ENCODE peak calls at places on chromosomes 7 and 10, in five cellular contexts. V is psoas muscle; N is CD4-positive, alpha-beta T cell; I is heart left ventricle; O is body of pancreas. K is an unnamed sample.

GRCh38 chr10:99551616-99552015 is 18.9 kb downstream of the NKX2-3 start:
- ATAC-seq in V (no peak), N (no peak), I (no peak), O (no peak), K (no peak)

GRCh38 chr7:4715385-4715770 is 33.3 kb downstream of the FOXK1 start:
- ATAC-seq in V (peak; percentile 85), N (no peak), I (peak; percentile 91), O (peak; percentile 71), K (peak; percentile 89)

GRCh38 chr7:116439856-116440549 is 59.5 kb upstream of the CAV2 start:
- ATAC-seq in V (no peak), N (no peak), I (peak; percentile 93), O (no peak), K (no peak)

GRCh38 chr7:33710608-33711007 is 194.7 kb upstream of the BMPER start:
- ATAC-seq in V (no peak), N (no peak), I (no peak), O (no peak), K (no peak)

GRCh38 chr7:124996778-124997177 is 67.2 kb upstream of the POT1 start:
- ATAC-seq in V (no peak), N (no peak), I (no peak), O (no peak), K (no peak)

GRCh38 chr7:101418694-101419093 is 56.0 kb downstream of the COL26A1 start:
- ATAC-seq in V (no peak), N (no peak), I (no peak), O (no peak), K (no peak)

GRCh38 chr7:18027628-18028027 is at the start of gene PRPS1L1:
- ATAC-seq in V (no peak), N (no peak), I (no peak), O (no peak), K (no peak)

GRCh38 chr10:18406136-18406535 is 245.3 kb downstream of the NSUN6 start:
- ATAC-seq in V (no peak), N (no peak), I (no peak), O (no peak), K (no peak)

GRCh38 chr10:120789292-120789691 is 61.9 kb upstream of the WDR11 start:
- ATAC-seq in V (no peak), N (no peak), I (no peak), O (no peak), K (no peak)

GRCh38 chr10:21336476-21337170 is 188.9 kb downstream of the SKIDA1 start:
- ATAC-seq in V (peak; percentile 43), N (no peak), I (peak; percentile 80), O (peak; percentile 73), K (peak; percentile 57)

GRCh38 chr10:21334891-21335696 is 190.4 kb downstream of the SKIDA1 start:
- ATAC-seq in V (peak; percentile 65), N (no peak), I (no peak), O (peak; percentile 54), K (peak; percentile 73)

GRCh38 chr10:21343087-21343486 is 182.4 kb downstream of the SKIDA1 start:
- ATAC-seq in V (no peak), N (no peak), I (no peak), O (no peak), K (no peak)

GRCh38 chr10:21340341-21340740 is 185.1 kb downstream of the SKIDA1 start:
- ATAC-seq in V (no peak), N (no peak), I (no peak), O (no peak), K (no peak)

DNA sequence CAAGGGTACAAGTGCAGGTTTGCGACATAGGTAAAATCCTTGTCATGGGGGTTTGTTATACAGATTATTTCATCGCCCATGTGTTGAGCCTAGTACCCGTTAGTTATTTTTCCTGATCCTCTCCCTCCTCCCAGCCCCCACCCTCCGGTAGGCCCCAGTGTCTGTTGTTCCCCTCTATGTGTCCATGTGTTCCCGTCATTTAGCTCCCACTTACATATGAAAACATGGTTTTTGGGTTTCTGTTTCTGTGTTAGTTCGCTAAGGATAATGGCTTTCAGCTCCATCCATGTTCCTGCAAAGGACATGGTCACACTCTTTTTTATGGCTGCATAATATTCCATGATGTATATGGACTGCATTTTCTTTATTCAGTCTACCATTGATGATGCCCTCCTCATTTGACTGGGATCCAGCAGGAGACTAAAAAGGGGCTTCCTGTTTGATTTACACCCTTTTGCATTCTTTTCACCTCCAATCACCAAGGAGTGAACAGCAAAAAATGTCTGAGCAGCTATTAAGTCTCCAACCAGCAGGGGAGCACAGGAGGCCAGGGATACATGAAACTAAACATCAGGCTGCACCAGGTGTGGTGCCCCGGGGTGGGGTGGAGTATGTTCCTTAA is 188.2 kb downstream of the SKIDA1 start:
- ATAC-seq in V (no peak), N (no peak), I (peak; percentile 15), O (no peak), K (no peak)
- TF ChIP-seq CTCF in V (no peak), N (no peak), I (no peak), O (no peak), K (no peak)

GRCh38 chr10:6593140-6593740 is 13.2 kb upstream of the PRKCQ start:
- ATAC-seq in V (no peak), N (peak; percentile 67), I (no peak), O (no peak), K (no peak)
- TF ChIP-seq CTCF in V (no peak), N (no peak), I (no peak), O (no peak), K (no peak)

GRCh38 chr10:87767253-87767652 is 50.8 kb downstream of the ATAD1 start:
- ATAC-seq in V (no peak), N (no peak), I (no peak), O (no peak), K (no peak)
- TF ChIP-seq CTCF in V (no peak), N (no peak), I (no peak), O (no peak), K (no peak)

GRCh38 chr10:35595106-35595505 is 10.0 kb upstream of the GJD4 start:
- ATAC-seq in V (no peak), N (no peak), I (no peak), O (no peak), K (no peak)
- TF ChIP-seq CTCF in V (no peak), N (no peak), I (no peak), O (no peak), K (no peak)

GRCh38 chr7:52498319-52498718 is 537.1 kb upstream of the POM121L12 start:
- ATAC-seq in V (no peak), N (no peak), I (no peak), O (no peak), K (no peak)
- TF ChIP-seq CTCF in V (no peak), N (no peak), I (no peak), O (no peak), K (no peak)

GRCh38 chr10:123170961-123171360 is 16.8 kb downstream of the BUB3 start:
- ATAC-seq in V (no peak), N (no peak), I (no peak), O (no peak), K (no peak)

GRCh38 chr10:123166618-123167017 is 12.4 kb downstream of the BUB3 start:
- ATAC-seq in V (no peak), N (no peak), I (no peak), O (no peak), K (no peak)

GRCh38 chr10:123160311-123160980 is 6.2 kb downstream of the BUB3 start:
- ATAC-seq in V (no peak), N (peak; percentile 98), I (no peak), O (no peak), K (no peak)

DNA sequence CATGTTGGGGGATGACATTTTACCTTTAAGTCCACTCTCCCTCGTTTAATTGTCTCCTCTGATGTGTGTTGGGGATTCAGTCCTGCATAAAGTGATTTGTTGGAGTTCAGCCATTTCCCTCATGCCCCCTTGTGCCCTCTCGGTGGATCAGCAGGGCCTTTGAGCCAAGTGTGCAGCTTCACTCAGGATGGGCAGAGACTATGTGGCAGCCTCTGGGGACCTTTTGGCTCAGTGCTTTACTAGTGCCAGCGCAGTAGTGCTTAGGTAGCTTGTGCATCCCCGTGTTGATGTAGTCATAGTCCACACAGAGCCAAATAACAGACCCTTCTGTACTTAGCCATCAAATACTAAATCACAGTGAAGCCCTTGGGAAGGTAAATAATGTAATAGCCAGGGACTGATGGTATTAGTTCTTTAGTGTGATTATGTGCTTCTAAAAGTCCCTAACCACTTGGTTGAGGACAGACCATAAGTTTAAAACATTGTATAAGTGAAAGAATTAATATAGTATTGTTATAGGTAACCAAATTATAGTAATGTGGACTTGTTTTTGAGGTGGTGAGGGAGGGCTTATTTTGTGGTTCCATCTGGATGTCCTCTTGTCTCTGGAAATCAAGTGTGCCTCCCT is 11.4 kb downstream of the BUB3 start:
- ATAC-seq in V (no peak), N (no peak), I (no peak), O (no peak), K (no peak)
- TF ChIP-seq CTCF in V (no peak), N (no peak), I (no peak), O (no peak), K (no peak)

GRCh38 chr10:124026337-124026939 is 67.0 kb downstream of the CHST15 start:
- ATAC-seq in V (no peak), N (no peak), I (no peak), O (no peak), K (no peak)

GRCh38 chr10:124025152-124025551 is 68.2 kb downstream of the CHST15 start:
- ATAC-seq in V (no peak), N (no peak), I (no peak), O (no peak), K (no peak)

GRCh38 chr10:124027306-124028050 is 65.9 kb downstream of the CHST15 start:
- ATAC-seq in V (no peak), N (no peak), I (no peak), O (no peak), K (no peak)

GRCh38 chr10:124028700-124029487 is 64.5 kb downstream of the CHST15 start:
- ATAC-seq in V (no peak), N (no peak), I (no peak), O (no peak), K (no peak)

GRCh38 chr10:124025638-124026336 is 67.6 kb downstream of the CHST15 start:
- ATAC-seq in V (peak; percentile 85), N (no peak), I (no peak), O (no peak), K (no peak)
- TF ChIP-seq CTCF in V (peak; percentile 48), N (no peak), I (peak; percentile 39), O (no peak), K (peak; percentile 41)

DNA sequence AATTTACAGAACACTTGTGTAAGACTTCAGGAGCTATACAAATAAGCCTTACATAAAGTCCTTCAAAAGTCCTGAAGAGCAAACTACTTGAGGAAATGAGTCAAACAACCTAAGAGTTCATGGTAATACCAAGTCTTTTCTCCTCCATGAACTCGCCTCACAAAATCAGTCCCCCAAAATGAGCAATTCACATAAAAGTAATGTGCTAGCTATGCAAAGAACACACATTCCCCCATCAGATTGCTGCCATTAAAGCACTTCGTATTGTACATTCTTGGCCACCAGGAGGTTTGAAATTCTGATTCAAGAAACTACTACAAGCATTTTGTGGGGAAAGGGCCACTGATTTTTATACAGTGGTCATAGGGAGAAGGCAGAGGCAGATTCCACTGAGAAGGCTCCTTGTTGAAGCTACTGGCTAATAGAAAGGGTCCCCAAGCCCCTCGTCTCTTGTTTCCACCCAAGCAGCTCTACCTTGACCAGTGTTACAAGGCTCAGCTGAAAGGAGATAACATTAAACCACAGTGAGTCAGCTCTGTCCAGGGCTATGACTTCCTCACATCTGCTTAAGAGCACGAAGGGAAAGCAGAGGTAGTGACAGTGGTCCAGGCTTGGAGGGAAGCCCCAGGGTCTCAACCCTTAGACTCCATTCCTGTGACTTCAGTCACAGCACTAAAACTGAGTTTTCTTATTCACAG is 115.2 kb upstream of the CDK1 start:
- ATAC-seq in V (no peak), N (no peak), I (no peak), O (no peak), K (no peak)
- TF ChIP-seq CTCF in V (no peak), N (no peak), I (no peak), O (no peak), K (no peak)

K was measured in gastroesophageal sphincter.